ENCODE peak calls at places on chromosomes 13 and 19, in eight cellular contexts. G is transverse colon, O is tibial nerve, L is upper lobe of left lung, Q is lower leg skin, X is prostate gland, B is A549, A is IMR-90. Y is an unnamed sample.

GRCh38 chr13:32228330-32229041 is 86.7 kb downstream of the ZAR1L start:
- DNase-seq in G (no peak), O (no peak), L (no peak), Q (no peak), X (no peak), B (peak; percentile 1), A (peak; percentile 84), Y (no peak)

GRCh38 chr13:83197316-83197715 is 685.0 kb downstream of the SLITRK1 start:
- DNase-seq in G (no peak), O (no peak), L (no peak), Q (no peak), X (no peak), B (no peak), A (no peak), Y (no peak)

GRCh38 chr13:99275093-99275469 is 16.9 kb upstream of the GPR18 start:
- DNase-seq in G (no peak), O (no peak), L (no peak), Q (no peak), X (no peak), B (no peak), A (peak; percentile 84), Y (peak; percentile 23)

GRCh38 chr13:26561636-26562537 is 4.4 kb downstream of the WASF3 start:
- DNase-seq in G (no peak), O (no peak), L (no peak), Q (no peak), X (no peak), B (no peak), A (peak; percentile 84), Y (no peak)

GRCh38 chr13:68099616-68100015 is 869.5 kb upstream of the PCDH9 start:
- DNase-seq in G (no peak), O (no peak), L (no peak), Q (no peak), X (no peak), B (peak; percentile 11), A (peak; percentile 17), Y (peak; percentile 17)

GRCh38 chr19:30419581-30420180 is 47.5 kb downstream of the ZNF536 start:
- DNase-seq in G (no peak), O (no peak), L (no peak), Q (peak; percentile 78), X (no peak), B (no peak), A (no peak), Y (peak; percentile 53)

GRCh38 chr19:57282011-57282636 is 1.8 kb downstream of the ZNF460 start:
- DNase-seq in G (no peak), O (no peak), L (no peak), Q (no peak), X (no peak), B (no peak), A (no peak), Y (peak; percentile 7)

GRCh38 chr13:29081036-29081435 is 260.9 kb downstream of the MTUS2 start:
- DNase-seq in G (no peak), O (no peak), L (no peak), Q (no peak), X (no peak), B (no peak), A (no peak), Y (no peak)

GRCh38 chr13:50798923-50799322 is 44.6 kb downstream of the DLEU7 start:
- DNase-seq in G (no peak), O (no peak), L (no peak), Q (no peak), X (no peak), B (no peak), A (no peak), Y (peak; percentile 6)

GRCh38 chr13:30037306-30037705 is 186.9 kb upstream of the UBL3 start:
- DNase-seq in G (no peak), O (no peak), L (no peak), Q (no peak), X (no peak), B (no peak), A (no peak), Y (no peak)

GRCh38 chr19:52336976-52337375 is 933 bp downstream of the ZNF610 start:
- DNase-seq in G (no peak), O (no peak), L (no peak), Q (no peak), X (no peak), B (no peak), A (peak; percentile 27), Y (no peak)

GRCh38 chr13:49240017-49240416 is 7.7 kb upstream of the CDADC1 start:
- DNase-seq in G (no peak), O (no peak), L (no peak), Q (no peak), X (no peak), B (peak; percentile 24), A (peak; percentile 46), Y (no peak)

GRCh38 chr13:20942938-20943518 is 40.5 kb upstream of the XPO4 start:
- DNase-seq in G (peak; percentile 10), O (no peak), L (no peak), Q (no peak), X (no peak), B (no peak), A (no peak), Y (no peak)

GRCh38 chr13:51479199-51479523 is 26.3 kb upstream of the INTS6 start:
- DNase-seq in G (no peak), O (no peak), L (no peak), Q (no peak), X (no peak), B (no peak), A (peak; percentile 71), Y (no peak)

GRCh38 chr19:16604615-16605014 is 23.4 kb downstream of the MED26 start:
- DNase-seq in G (no peak), O (no peak), L (no peak), Q (no peak), X (no peak), B (no peak), A (no peak), Y (no peak)

GRCh38 chr19:7605490-7606222 is 10.0 kb downstream of the CAMSAP3 start:
- DNase-seq in G (no peak), O (no peak), L (no peak), Q (no peak), X (no peak), B (peak; percentile 72), A (no peak), Y (peak; percentile 90)

GRCh38 chr13:73757471-73758233 is 376.6 kb downstream of the KLF12 start:
- DNase-seq in G (no peak), O (no peak), L (no peak), Q (no peak), X (no peak), B (no peak), A (no peak), Y (no peak)

GRCh38 chr13:21898461-21898860 is 227.6 kb downstream of the FGF9 start:
- DNase-seq in G (no peak), O (no peak), L (no peak), Q (no peak), X (no peak), B (no peak), A (no peak), Y (no peak)

GRCh38 chr13:113545455-113545930 is 39.1 kb upstream of the TFDP1 start:
- DNase-seq in G (peak; percentile 8), O (no peak), L (no peak), Q (peak; percentile 82), X (no peak), B (no peak), A (peak; percentile 47), Y (no peak)

GRCh38 chr13:41985788-41986508 is 25.0 kb upstream of the VWA8 start:
- DNase-seq in G (no peak), O (no peak), L (no peak), Q (no peak), X (no peak), B (peak; percentile 35), A (peak; percentile 35), Y (no peak)

GRCh38 chr13:113849546-113849945 is 14.3 kb downstream of the GAS6 start:
- DNase-seq in G (no peak), O (no peak), L (no peak), Q (no peak), X (no peak), B (no peak), A (no peak), Y (no peak)

GRCh38 chr19:16371540-16371986 is 46.9 kb downstream of the KLF2 start:
- DNase-seq in G (peak; percentile 90), O (no peak), L (peak; percentile 83), Q (peak; percentile 94), X (no peak), B (no peak), A (no peak), Y (no peak)

GRCh38 chr19:30116530-30116929 is 174.5 kb downstream of the URI1 start:
- DNase-seq in G (no peak), O (no peak), L (no peak), Q (no peak), X (no peak), B (no peak), A (no peak), Y (no peak)

GRCh38 chr13:76533251-76533650 is 353.0 kb downstream of the KCTD12 start:
- DNase-seq in G (no peak), O (no peak), L (no peak), Q (no peak), X (no peak), B (no peak), A (peak; percentile 42), Y (no peak)

GRCh38 chr19:35357867-35358573 is at the start of gene FFAR3:
- DNase-seq in G (no peak), O (peak; percentile 17), L (peak; percentile 56), Q (peak; percentile 67), X (no peak), B (no peak), A (peak; percentile 11), Y (no peak)

GRCh38 chr19:3028305-3029069 is 593 bp downstream of the TLE2 start:
- DNase-seq in G (peak; percentile 48), O (no peak), L (no peak), Q (no peak), X (no peak), B (no peak), A (no peak), Y (no peak)

GRCh38 chr13:47459512-47459911 is 541.6 kb downstream of the SUCLA2 start:
- DNase-seq in G (no peak), O (no peak), L (no peak), Q (no peak), X (no peak), B (no peak), A (peak; percentile 43), Y (no peak)

GRCh38 chr13:97240789-97241734 is 18.9 kb downstream of the MBNL2 start:
- DNase-seq in G (no peak), O (no peak), L (no peak), Q (no peak), X (no peak), B (no peak), A (no peak), Y (no peak)
- TF ChIP-seq POLR2A in G (no peak), O (no peak), L (no peak), Q (no peak), X (no peak), B (no peak), A (no peak), Y (no peak)

GRCh38 chr19:42079886-42080763 is 4.2 kb downstream of the ZNF574 start:
- DNase-seq in G (no peak), O (no peak), L (no peak), Q (no peak), X (no peak), B (no peak), A (no peak), Y (no peak)
- TF ChIP-seq POLR2A in G (no peak), O (no peak), L (no peak), Q (no peak), X (no peak), B (no peak), A (no peak), Y (no peak)

GRCh38 chr19:39506944-39507714 is 7.8 kb upstream of the SELENOV start:
- DNase-seq in G (no peak), O (no peak), L (no peak), Q (no peak), X (no peak), B (peak; percentile 94), A (peak; percentile 67), Y (no peak)
- TF ChIP-seq POLR2A in G (no peak), O (no peak), L (no peak), Q (no peak), X (no peak), B (peak; percentile 87), A (no peak), Y (no peak)

GRCh38 chr19:45885556-45886426 is at the start of gene IRF2BP1:
- DNase-seq in G (peak; percentile 94), O (peak; percentile 95), L (peak; percentile 93), Q (peak; percentile 99), X (peak; percentile 92), B (peak; percentile 96), A (peak; percentile 91), Y (peak; percentile 75)
- TF ChIP-seq POLR2A in G (no peak), O (peak; percentile 33), L (peak; percentile 55), Q (no peak), X (peak; percentile 82), B (peak; percentile 52), A (no peak), Y (peak; percentile 38)

Y was measured in H54.